ENCODE peak calls at places on chromosomes 2 and 18, in four cellular contexts. W is stimulated activated CD8-positive, alpha-beta memory T cell treated with anti-CD3 and anti-CD28 coated beads, Interleukin-4, amount 100 ng/mL, for 48 hours; N is upper lobe of right lung; D is activated naive CD4-positive, alpha-beta T cell treated with anti-CD3 and anti-CD28 coated beads, Interleukin-2, amount 50 U/mL, for 16 hours. M is an unnamed sample.

GRCh38 chr18:54608008-54608642 is 17.1 kb downstream of the DYNAP start:
- DNase-seq in W (no peak), N (no peak), D (no peak), M (no peak)

GRCh38 chr2:58709274-58709673 is 468.1 kb upstream of the FANCL start:
- DNase-seq in W (no peak), N (no peak), D (no peak), M (no peak)

GRCh38 chr18:30819619-30820018 is 222.9 kb downstream of the DSC3 start:
- DNase-seq in W (no peak), N (no peak), D (no peak), M (no peak)

GRCh38 chr18:36706313-36706881 is 122.4 kb downstream of the TPGS2 start:
- DNase-seq in W (no peak), N (no peak), D (no peak), M (no peak)

GRCh38 chr2:161131804-161132203 is 28.4 kb upstream of the TANK start:
- DNase-seq in W (no peak), N (no peak), D (no peak), M (no peak)

GRCh38 chr2:31945572-31945935 is 65.3 kb downstream of the MEMO1 start:
- DNase-seq in W (no peak), N (no peak), D (no peak), M (no peak)

GRCh38 chr2:9552491-9553178 is 3.0 kb downstream of the ADAM17 start:
- DNase-seq in W (no peak), N (no peak), D (no peak), M (no peak)

GRCh38 chr2:97781981-97782380 is 68.6 kb downstream of the ZAP70 start:
- DNase-seq in W (no peak), N (no peak), D (no peak), M (no peak)

GRCh38 chr2:69041214-69041613 is 28.2 kb downstream of the ANTXR1 start:
- DNase-seq in W (no peak), N (no peak), D (no peak), M (no peak)

GRCh38 chr2:176002684-176003225 is 688 bp upstream of the LNPK start:
- DNase-seq in W (no peak), N (peak; percentile 65), D (no peak), M (peak; percentile 6)

GRCh38 chr2:238772635-238773297 is 75.1 kb upstream of the TWIST2 start:
- DNase-seq in W (no peak), N (no peak), D (no peak), M (no peak)

GRCh38 chr2:159710601-159711180 is 1.6 kb upstream of the MARCHF7 start:
- DNase-seq in W (no peak), N (no peak), D (no peak), M (no peak)

GRCh38 chr2:127763776-127764175 is 47.2 kb downstream of the WDR33 start:
- DNase-seq in W (no peak), N (no peak), D (no peak), M (no peak)

GRCh38 chr2:157891630-157892016 is 15.5 kb upstream of the ACVR1 start:
- DNase-seq in W (no peak), N (no peak), D (no peak), M (no peak)

GRCh38 chr2:144517825-144518699 is 1.9 kb downstream of the ZEB2 start:
- DNase-seq in W (no peak), N (no peak), D (no peak), M (peak; percentile 47)

GRCh38 chr2:42256502-42256901 is 87.3 kb downstream of the EML4 start:
- DNase-seq in W (no peak), N (no peak), D (no peak), M (peak; percentile 8)

GRCh38 chr2:11655495-11655894 is 14.5 kb downstream of the NTSR2 start:
- DNase-seq in W (no peak), N (no peak), D (no peak), M (no peak)